ENCODE peak calls at places on chromosomes 11 and 22, in six cellular contexts. E is A549, S is HepG2, M is endothelial cell of umbilical vein, Q is K562, Y is GM12878. G is an unnamed sample.

GRCh38 chr11:14902650-14903350 is 10.8 kb upstream of the CYP2R1 start:
- DNase-seq in M (peak), Q (no peak), Y (no peak), S (no peak), E (no peak), G (no peak)

GRCh38 chr11:33110083-33110482 is 51.2 kb downstream of the CSTF3 start:
- DNase-seq in Q (no peak), M (no peak), S (no peak), E (no peak), Y (no peak), G (no peak)

GRCh38 chr22:20494978-20495860 is at the start of gene KLHL22:
- DNase-seq in S (peak), M (peak), Y (no peak), Q (peak), E (no peak), G (peak)

GRCh38 chr11:1017269-1018005 is 19.1 kb downstream of the MUC6 start:
- DNase-seq in E (no peak), M (peak), Q (no peak), S (peak), Y (no peak), G (no peak)

GRCh38 chr11:68146010-68146540 is 24.9 kb upstream of the CHKA start:
- DNase-seq in Y (no peak), Q (no peak), M (peak), E (peak), S (peak), G (no peak)

GRCh38 chr22:23068832-23069385 is 1.4 kb upstream of the GNAZ start:
- DNase-seq in Y (no peak), S (no peak), E (no peak), Q (no peak), M (no peak), G (no peak)

GRCh38 chr11:113114452-113115027 is 153.3 kb downstream of the NCAM1 start:
- DNase-seq in Y (no peak), M (no peak), E (peak), S (peak), Q (peak), G (peak)

GRCh38 chr22:29715240-29715639 is 4.6 kb upstream of the CABP7 start:
- DNase-seq in Y (no peak), M (no peak), E (no peak), S (no peak), Q (no peak), G (peak)

GRCh38 chr11:4491878-4492606 is 9.6 kb downstream of the OR52K1 start:
- DNase-seq in S (no peak), E (no peak), M (no peak), Y (no peak), Q (no peak), G (no peak)

GRCh38 chr22:27749597-27750225 is 51.8 kb downstream of the MN1 start:
- DNase-seq in E (no peak), S (no peak), Y (no peak), Q (no peak), M (no peak), G (no peak)

GRCh38 chr11:86191874-86192273 is 52.7 kb upstream of the EED start:
- DNase-seq in S (no peak), Y (no peak), Q (no peak), E (no peak), M (no peak), G (no peak)

GRCh38 chr11:65378928-65379638 is 3.4 kb downstream of the SLC25A45 start:
- DNase-seq in M (no peak), Q (no peak), E (no peak), S (no peak), Y (no peak), G (no peak)

GRCh38 chr11:937853-938261 is 12.2 kb downstream of the AP2A2 start:
- DNase-seq in M (no peak), E (no peak), Y (no peak), S (no peak), Q (peak), G (peak)

GRCh38 chr11:110763249-110764011 is 51.2 kb upstream of the ARHGAP20 start:
- DNase-seq in E (no peak), M (peak), Q (no peak), Y (no peak), S (peak), G (no peak)

GRCh38 chr11:69339041-69339733 is 45.2 kb downstream of the MYEOV start:
- DNase-seq in M (no peak), E (no peak), Q (no peak), Y (no peak), S (no peak), G (no peak)

GRCh38 chr11:1873048-1873812 is 18.5 kb downstream of the PRR33 start:
- DNase-seq in S (no peak), E (peak), M (no peak), Y (no peak), Q (no peak), G (no peak)

GRCh38 chr11:4464216-4465159 is 15.4 kb downstream of the OR52K2 start:
- DNase-seq in Y (no peak), S (no peak), E (peak), M (no peak), Q (no peak), G (no peak)

GRCh38 chr11:19913893-19914249 is 201.2 kb downstream of the NAV2 start:
- DNase-seq in M (no peak), S (no peak), Y (no peak), E (no peak), Q (no peak), G (no peak)

GRCh38 chr22:36910461-36910860 is 3.0 kb upstream of the CSF2RB start:
- DNase-seq in Y (no peak), M (no peak), E (no peak), Q (no peak), S (no peak), G (no peak)

GRCh38 chr22:17607891-17608521 is 20.5 kb downstream of the ATP6V1E1 start:
- DNase-seq in Q (no peak), E (no peak), M (no peak), S (no peak), Y (no peak), G (no peak)

GRCh38 chr11:10022764-10023163 is 271.3 kb downstream of the SBF2 start:
- DNase-seq in M (no peak), Y (no peak), S (no peak), E (no peak), Q (no peak), G (no peak)

GRCh38 chr11:69231466-69232018 is 62.4 kb upstream of the MYEOV start:
- DNase-seq in E (no peak), M (no peak), Y (no peak), Q (no peak), S (no peak), G (no peak)

GRCh38 chr11:10979529-10979928 is 121.7 kb upstream of the ZBED5 start:
- DNase-seq in Y (no peak), Q (no peak), E (no peak), M (no peak), S (no peak), G (peak)

GRCh38 chr11:67274768-67275605 is 8.7 kb downstream of the GRK2 start:
- DNase-seq in E (no peak), Y (no peak), M (no peak), Q (no peak), S (no peak), G (no peak)

GRCh38 chr22:34841321-34841901 is 224.5 kb upstream of the ISX start:
- DNase-seq in S (no peak), M (no peak), Y (no peak), E (no peak), Q (no peak), G (no peak)

GRCh38 chr22:34943830-34944229 is 122.1 kb upstream of the ISX start:
- DNase-seq in E (peak), S (no peak), Q (no peak), Y (no peak), M (no peak), G (peak)

GRCh38 chr11:61861634-61862033 is 29.7 kb downstream of the FADS3 start:
- DNase-seq in M (no peak), E (no peak), Y (no peak), S (no peak), Q (no peak), G (no peak)

GRCh38 chr11:92781151-92781550 is 188.3 kb upstream of the MTNR1B start:
- DNase-seq in Q (no peak), S (no peak), M (no peak), E (no peak), Y (no peak), G (no peak)

GRCh38 chr11:66744485-66745355 is 15.7 kb upstream of the SPTBN2 start:
- DNase-seq in S (peak), E (peak), Q (peak), M (peak), Y (peak), G (peak)

GRCh38 chr22:19514831-19515565 is 9.2 kb downstream of the CLDN5 start:
- DNase-seq in S (no peak), M (no peak), E (no peak), Y (no peak), Q (no peak), G (no peak)

GRCh38 chr22:49950396-49950994 is 10.1 kb upstream of the PIM3 start:
- DNase-seq in Y (no peak), Q (no peak), M (no peak), S (no peak), E (no peak), G (no peak)

GRCh38 chr11:35274909-35275807 is 136.2 kb downstream of the CD44 start:
- DNase-seq in E (peak), Y (no peak), S (peak), M (no peak), Q (no peak), G (no peak)

GRCh38 chr11:56841210-56841810 is 92.8 kb upstream of the OR9G4 start:
- DNase-seq in Q (peak), Y (peak), M (peak), S (peak), E (peak), G (peak)

GRCh38 chr22:40046126-40046525 is 51.4 kb downstream of the FAM83F start:
- DNase-seq in M (no peak), Y (no peak), S (no peak), Q (no peak), E (no peak), G (no peak)

GRCh38 chr22:40044102-40044869 is 49.5 kb downstream of the FAM83F start:
- DNase-seq in Q (peak), M (peak), E (peak), S (peak), Y (peak), G (peak)

GRCh38 chr22:40043086-40043485 is 48.3 kb downstream of the FAM83F start:
- DNase-seq in M (no peak), Y (no peak), S (no peak), E (no peak), Q (no peak), G (no peak)

GRCh38 chr22:40043793-40044101 is 49.0 kb downstream of the FAM83F start:
- DNase-seq in Q (no peak), S (no peak), E (no peak), M (no peak), Y (no peak), G (no peak)

GRCh38 chr22:40044870-40045834 is 50.4 kb downstream of the FAM83F start:
- DNase-seq in S (peak), Y (no peak), Q (peak), E (peak), M (peak), G (peak)
- H3K4me3 ChIP-seq in S (peak), Y (peak), Q (peak), E (peak), M (peak), G (peak)

DNA sequence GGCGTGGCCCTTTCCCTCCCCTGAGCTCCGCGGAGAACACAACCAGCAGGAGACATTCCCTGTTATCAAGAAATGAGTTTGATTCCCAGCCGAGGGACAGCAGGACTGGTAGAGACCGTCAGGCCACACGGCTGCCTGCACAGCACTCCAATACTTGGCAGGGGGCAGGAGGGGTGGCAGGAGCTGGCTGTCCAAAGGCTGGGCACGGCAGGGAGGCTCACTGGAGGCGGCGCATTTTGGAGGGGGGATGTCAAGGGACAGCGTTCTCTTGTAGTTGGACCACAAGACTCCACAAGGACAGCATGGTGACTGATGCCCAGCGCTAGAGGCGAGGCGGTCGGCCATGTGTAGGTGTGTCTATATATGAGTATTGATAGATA is 66.7 kb upstream of the A4GALT start:
- DNase-seq in S (no peak), Q (no peak), E (no peak), Y (no peak), M (no peak), G (no peak)
- TF ChIP-seq MYC in S (no peak), Q (no peak), E (no peak), Y (no peak), M (no peak), G (no peak)

GRCh38 chr11:99117603-99118002 is 96.9 kb downstream of the CNTN5 start:
- DNase-seq in M (no peak), E (peak), S (no peak), Q (no peak), Y (no peak), G (peak)
- TF ChIP-seq CTCF in M (no peak), E (no peak), S (no peak), Q (no peak), Y (no peak), G (no peak)

GRCh38 chr11:31809543-31809856 is 1.6 kb downstream of the PAX6 start:
- DNase-seq in Q (no peak), E (no peak), M (no peak), Y (no peak), S (no peak), G (no peak)
- H3K4me3 ChIP-seq in Q (peak), E (peak), M (no peak), Y (no peak), S (no peak), G (no peak)

GRCh38 chr11:18650859-18651557 is 16.9 kb upstream of the SPTY2D1 start:
- DNase-seq in E (peak), S (peak), Q (peak), Y (peak), M (peak), G (peak)
- TF ChIP-seq MYC in E (no peak), S (no peak), Q (no peak), Y (no peak), M (no peak), G (peak)

GRCh38 chr11:94599510-94599909 is 32.3 kb downstream of the PIWIL4 start:
- DNase-seq in M (no peak), S (no peak), E (no peak), Q (no peak), Y (no peak), G (no peak)

GRCh38 chr11:94602430-94603372 is 35.5 kb downstream of the PIWIL4 start:
- DNase-seq in Q (peak), S (peak), M (peak), E (peak), Y (peak), G (peak)

GRCh38 chr11:94595061-94595460 is 27.9 kb downstream of the PIWIL4 start:
- DNase-seq in Q (no peak), M (no peak), S (no peak), Y (no peak), E (no peak), G (no peak)

GRCh38 chr11:94593030-94593429 is 25.9 kb downstream of the PIWIL4 start:
- DNase-seq in Y (no peak), M (no peak), E (no peak), Q (no peak), S (no peak), G (no peak)

GRCh38 chr11:94597896-94598295 is 30.7 kb downstream of the PIWIL4 start:
- DNase-seq in S (peak), Q (peak), M (no peak), E (peak), Y (no peak), G (no peak)
- TF ChIP-seq CTCF in S (peak), Q (peak), M (no peak), E (peak), Y (peak), G (no peak)

DNA sequence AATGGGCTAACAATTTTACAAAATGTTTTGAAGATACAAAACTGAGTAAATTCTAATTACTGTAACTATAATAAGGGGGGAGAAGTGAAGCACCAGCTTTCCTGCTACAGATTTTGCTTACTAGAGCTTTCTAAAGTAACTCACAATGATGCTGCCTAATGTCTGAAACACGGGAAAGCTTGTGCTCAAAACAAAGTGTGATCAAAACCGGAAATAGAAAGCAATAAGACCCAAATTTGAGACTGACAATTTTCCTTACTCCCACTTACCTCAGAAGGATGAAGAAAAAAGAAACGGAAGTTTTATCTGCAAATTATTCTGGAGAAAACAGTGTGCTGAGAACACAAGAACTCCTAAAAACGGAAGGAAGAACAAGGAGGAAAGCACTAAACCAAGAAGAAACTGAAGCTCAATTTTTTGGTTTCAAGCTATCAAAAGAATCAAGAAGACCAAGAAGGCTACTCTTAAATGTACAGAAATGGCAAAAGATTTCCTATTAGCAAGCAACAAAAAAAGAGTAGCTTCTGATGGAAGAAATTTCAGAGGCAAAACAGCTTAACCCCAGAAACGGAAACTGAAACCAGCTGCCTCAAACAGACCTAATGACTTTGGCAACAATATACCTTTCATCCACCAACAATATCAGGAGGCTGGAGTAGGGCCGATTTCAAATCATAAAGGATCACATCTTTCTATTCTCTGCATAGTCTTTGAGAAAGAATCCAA is 33.4 kb downstream of the AMBRA1 start:
- DNase-seq in E (no peak), Y (peak), S (no peak), Q (no peak), M (peak), G (peak)
- H3K4me3 ChIP-seq in E (peak), Y (peak), S (peak), Q (peak), M (peak), G (peak)

GRCh38 chr11:76280151-76280881 is 74.0 kb upstream of the WNT11 start:
- DNase-seq in Q (no peak), E (no peak), M (no peak), Y (no peak), S (no peak), G (no peak)
- TF ChIP-seq MYC in Q (no peak), E (no peak), M (no peak), Y (no peak), S (no peak), G (no peak)

GRCh38 chr11:120873966-120874365 is 149.9 kb upstream of the TBCEL start:
- DNase-seq in Y (no peak), M (no peak), S (no peak), E (no peak), Q (no peak), G (no peak)

GRCh38 chr11:120877746-120878365 is 146.0 kb upstream of the TBCEL start:
- DNase-seq in M (no peak), Q (no peak), E (no peak), S (no peak), Y (no peak), G (no peak)

GRCh38 chr11:120878781-120879180 is 145.1 kb upstream of the TBCEL start:
- DNase-seq in S (no peak), Y (no peak), E (no peak), Q (no peak), M (no peak), G (no peak)

GRCh38 chr11:120871924-120872323 is 152.0 kb upstream of the TBCEL start:
- DNase-seq in E (no peak), S (no peak), Q (no peak), Y (no peak), M (no peak), G (no peak)

DNA sequence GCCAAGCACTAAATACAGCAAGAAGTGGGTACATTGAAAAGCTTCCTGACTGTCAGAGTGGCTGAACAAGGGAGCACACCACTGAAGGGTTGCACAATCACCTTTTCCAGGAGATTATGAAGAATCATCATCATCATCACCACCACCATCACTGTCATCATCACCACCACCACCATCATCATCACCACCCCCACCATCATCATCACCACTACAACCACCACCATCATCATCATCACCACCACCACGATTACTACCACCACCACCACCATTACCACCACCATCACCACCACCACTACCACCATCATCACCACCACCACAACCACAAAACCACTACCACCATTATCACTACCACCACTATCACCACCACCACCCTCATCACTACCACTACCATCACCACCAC is 147.9 kb upstream of the TBCEL start:
- DNase-seq in E (no peak), M (no peak), Y (no peak), S (no peak), Q (no peak), G (no peak)
- TF ChIP-seq CTCF in E (no peak), M (no peak), Y (no peak), S (no peak), Q (no peak), G (no peak)

GRCh38 chr11:122097419-122098001 is 18.5 kb downstream of the BLID start:
- DNase-seq in M (no peak), Q (no peak), Y (no peak), S (no peak), E (no peak), G (no peak)
- H3K4me3 ChIP-seq in M (no peak), Q (no peak), Y (no peak), S (no peak), E (no peak), G (no peak)

G was measured in NB4.